ENCODE peak calls at places on chromosomes 5 and 9, in five cellular contexts. One of them, this sample, is unnamed.

GRCh38 chr5:11596657-11597071 is 307.6 kb downstream of the CTNND2 start:
- DNase-seq in spleen: no peak
- DNase-seq in GM23338: no peak
- DNase-seq in thoracic aorta: no peak
- DNase-seq in fibroblast of mammary gland: no peak
- DNase-seq in this sample: no peak

GRCh38 chr9:92332577-92333287 is 7.0 kb downstream of the CENPP start:
- DNase-seq in spleen: no peak
- DNase-seq in GM23338: no peak
- DNase-seq in thoracic aorta: no peak
- DNase-seq in fibroblast of mammary gland: peak; percentile 51
- DNase-seq in this sample: peak; percentile 62

GRCh38 chr5:38387161-38387560 is 128.8 kb downstream of the EGFLAM start:
- DNase-seq in spleen: no peak
- DNase-seq in GM23338: no peak
- DNase-seq in thoracic aorta: no peak
- DNase-seq in fibroblast of mammary gland: no peak
- DNase-seq in this sample: no peak

GRCh38 chr5:128645582-128645981 is 107.5 kb upstream of the FBN2 start:
- DNase-seq in spleen: no peak
- DNase-seq in GM23338: no peak
- DNase-seq in thoracic aorta: no peak
- DNase-seq in fibroblast of mammary gland: peak; percentile 53
- DNase-seq in this sample: no peak

GRCh38 chr5:80034962-80035821 is at the start of gene THBS4:
- DNase-seq in spleen: no peak
- DNase-seq in GM23338: peak; percentile 71
- DNase-seq in thoracic aorta: no peak
- DNase-seq in fibroblast of mammary gland: no peak
- DNase-seq in this sample: no peak

GRCh38 chr5:153618857-153619256 is 128.4 kb downstream of the GRIA1 start:
- DNase-seq in spleen: no peak
- DNase-seq in GM23338: no peak
- DNase-seq in thoracic aorta: no peak
- DNase-seq in fibroblast of mammary gland: peak; percentile 15
- DNase-seq in this sample: peak; percentile 55

GRCh38 chr5:154243736-154244135 is 53.2 kb downstream of the GALNT10 start:
- DNase-seq in spleen: no peak
- DNase-seq in GM23338: no peak
- DNase-seq in thoracic aorta: no peak
- DNase-seq in fibroblast of mammary gland: no peak
- DNase-seq in this sample: peak; percentile 76

GRCh38 chr9:38018964-38019602 is 49.9 kb downstream of the SHB start:
- DNase-seq in spleen: no peak
- DNase-seq in GM23338: no peak
- DNase-seq in thoracic aorta: no peak
- DNase-seq in fibroblast of mammary gland: peak; percentile 84
- DNase-seq in this sample: peak; percentile 90

GRCh38 chr9:83281306-83282255 is 218.6 kb upstream of the RASEF start:
- DNase-seq in spleen: no peak
- DNase-seq in GM23338: no peak
- DNase-seq in thoracic aorta: no peak
- DNase-seq in fibroblast of mammary gland: peak; percentile 86
- DNase-seq in this sample: peak; percentile 76

GRCh38 chr9:90894956-90895687 is 93.5 kb downstream of the SYK start:
- DNase-seq in spleen: no peak
- DNase-seq in GM23338: peak; percentile 49
- DNase-seq in thoracic aorta: no peak
- DNase-seq in fibroblast of mammary gland: no peak
- DNase-seq in this sample: no peak

GRCh38 chr5:79795764-79796398 is 106.2 kb downstream of the CMYA5 start:
- DNase-seq in spleen: no peak
- DNase-seq in GM23338: no peak
- DNase-seq in thoracic aorta: no peak
- DNase-seq in fibroblast of mammary gland: peak; percentile 56
- DNase-seq in this sample: peak; percentile 26

GRCh38 chr9:113352411-113352810 is 3.1 kb downstream of the BSPRY start:
- DNase-seq in spleen: no peak
- DNase-seq in GM23338: no peak
- DNase-seq in thoracic aorta: no peak
- DNase-seq in fibroblast of mammary gland: no peak
- DNase-seq in this sample: no peak

GRCh38 chr5:102048940-102049339 is 247.1 kb downstream of the SLCO4C1 start:
- DNase-seq in spleen: no peak
- DNase-seq in GM23338: no peak
- DNase-seq in thoracic aorta: no peak
- DNase-seq in fibroblast of mammary gland: no peak
- DNase-seq in this sample: no peak

GRCh38 chr5:80255425-80255751 is 460 bp downstream of the SERINC5 start:
- DNase-seq in spleen: no peak
- DNase-seq in GM23338: no peak
- DNase-seq in thoracic aorta: no peak
- DNase-seq in fibroblast of mammary gland: peak; percentile 52
- DNase-seq in this sample: peak; percentile 52

GRCh38 chr5:124859027-124859426 is 112.6 kb upstream of the ZNF608 start:
- DNase-seq in spleen: no peak
- DNase-seq in GM23338: no peak
- DNase-seq in thoracic aorta: no peak
- DNase-seq in fibroblast of mammary gland: peak; percentile 20
- DNase-seq in this sample: no peak

GRCh38 chr9:131446276-131446675 is 52.4 kb downstream of the PRRC2B start:
- DNase-seq in spleen: peak; percentile 16
- DNase-seq in GM23338: no peak
- DNase-seq in thoracic aorta: no peak
- DNase-seq in fibroblast of mammary gland: no peak
- DNase-seq in this sample: no peak

GRCh38 chr5:67192719-67193464 is 3.7 kb downstream of the CD180 start:
- DNase-seq in spleen: no peak
- DNase-seq in GM23338: no peak
- DNase-seq in thoracic aorta: no peak
- DNase-seq in fibroblast of mammary gland: no peak
- DNase-seq in this sample: peak; percentile 23
- H3K4me3 ChIP-seq in spleen: peak overlapping the region; percentile 50
- H3K4me3 ChIP-seq in GM23338: no peak overlapping the region
- H3K4me3 ChIP-seq in thoracic aorta: no peak overlapping the region
- H3K4me3 ChIP-seq in fibroblast of mammary gland: no peak overlapping the region
- H3K4me3 ChIP-seq in this sample: no peak overlapping the region

GRCh38 chr9:16728128-16728505 is 142.4 kb downstream of the BNC2 start:
- DNase-seq in spleen: no peak
- DNase-seq in GM23338: no peak
- DNase-seq in thoracic aorta: no peak
- DNase-seq in fibroblast of mammary gland: peak; percentile 58
- DNase-seq in this sample: no peak
- H3K4me3 ChIP-seq in spleen: no peak overlapping the region
- H3K4me3 ChIP-seq in GM23338: peak overlapping the region; percentile 67
- H3K4me3 ChIP-seq in thoracic aorta: peak overlapping the region; percentile 89
- H3K4me3 ChIP-seq in fibroblast of mammary gland: peak overlapping the region; percentile 72
- H3K4me3 ChIP-seq in this sample: peak overlapping the region; percentile 81

GRCh38 chr5:140718266-140718592 is 18.0 kb downstream of the ZMAT2 start:
- DNase-seq in spleen: no peak
- DNase-seq in GM23338: no peak
- DNase-seq in thoracic aorta: no peak
- DNase-seq in fibroblast of mammary gland: no peak
- DNase-seq in this sample: no peak
- H3K4me3 ChIP-seq in spleen: no peak overlapping the region
- H3K4me3 ChIP-seq in GM23338: no peak overlapping the region
- H3K4me3 ChIP-seq in thoracic aorta: no peak overlapping the region
- H3K4me3 ChIP-seq in fibroblast of mammary gland: peak overlapping the region; percentile 30
- H3K4me3 ChIP-seq in this sample: peak overlapping the region; percentile 37

DNA sequence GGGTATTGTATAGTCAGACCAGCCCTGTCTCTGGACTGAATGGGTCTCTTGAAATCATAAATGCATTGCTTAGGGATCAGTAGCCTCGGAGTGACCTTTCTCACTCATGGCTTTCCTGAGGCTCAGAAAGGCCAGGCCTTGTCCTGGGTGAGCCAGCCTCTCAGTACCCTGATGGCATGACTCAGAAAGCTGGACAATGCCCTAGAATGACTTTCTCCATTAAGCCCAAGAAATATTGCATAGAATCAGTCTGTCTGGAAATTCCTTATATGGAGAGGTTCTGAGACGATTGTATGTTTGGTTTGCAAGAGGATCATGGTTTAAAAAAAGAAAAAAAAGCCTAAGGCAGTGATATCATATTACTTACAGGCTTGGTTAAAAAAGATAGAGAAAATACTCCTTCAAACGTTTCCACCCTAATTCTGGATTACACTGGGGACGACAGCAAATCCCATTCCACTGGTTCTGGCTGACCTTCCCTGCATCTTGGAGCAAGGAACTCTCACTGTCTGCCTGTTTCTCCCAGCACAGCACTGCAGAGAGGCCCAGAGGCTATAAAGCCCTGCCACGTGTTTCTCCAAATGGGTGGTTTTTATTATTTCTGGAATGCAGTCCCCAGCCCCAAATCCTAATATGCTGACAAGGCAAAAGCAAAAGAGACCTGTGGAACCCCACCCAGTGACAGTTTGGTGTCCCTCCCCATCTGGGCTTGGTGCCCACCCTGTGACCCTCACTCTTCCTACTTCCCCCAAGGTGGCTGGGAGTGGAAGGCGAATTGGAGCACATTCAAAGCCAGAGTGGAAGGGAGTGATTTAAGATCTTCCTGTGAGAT is 34.4 kb downstream of the MAP1B start:
- DNase-seq in spleen: no peak
- DNase-seq in GM23338: no peak
- DNase-seq in thoracic aorta: peak; percentile 55
- DNase-seq in fibroblast of mammary gland: peak; percentile 98
- DNase-seq in this sample: peak; percentile 92
- H3K4me3 ChIP-seq in spleen: no peak overlapping the region
- H3K4me3 ChIP-seq in GM23338: no peak overlapping the region
- H3K4me3 ChIP-seq in thoracic aorta: peak overlapping the region; percentile 1
- H3K4me3 ChIP-seq in fibroblast of mammary gland: no peak overlapping the region
- H3K4me3 ChIP-seq in this sample: no peak overlapping the region

GRCh38 chr5:140926211-140926902 is at the start of gene PCDHAC1:
- DNase-seq in spleen: peak; percentile 83
- DNase-seq in GM23338: peak; percentile 98
- DNase-seq in thoracic aorta: no peak
- DNase-seq in fibroblast of mammary gland: peak; percentile 49
- DNase-seq in this sample: peak; percentile 5
- H3K4me3 ChIP-seq in spleen: peak within 1 kb of the TSS; percentile 30
- H3K4me3 ChIP-seq in GM23338: peak within 1 kb of the TSS; percentile 67
- H3K4me3 ChIP-seq in thoracic aorta: peak within 1 kb of the TSS; percentile 76
- H3K4me3 ChIP-seq in fibroblast of mammary gland: peak within 1 kb of the TSS; percentile 21
- H3K4me3 ChIP-seq in this sample: peak within 1 kb of the TSS; percentile 37

This sample was measured in astrocyte.